ENCODE peak calls at places on chromosomes 2 and 18, in seven cellular contexts. S, R, F, M, T, B and C are unnamed samples.

GRCh38 chr2:72738096-72738495 is 87.7 kb downstream of the EXOC6B start:
- DNase-seq in M (no peak), F (no peak), T (no peak), S (no peak), B (no peak), R (no peak), C (no peak)

GRCh38 chr2:68463287-68463877 is 3.7 kb downstream of the FBXO48 start:
- DNase-seq in M (no peak), F (peak), T (peak), B (no peak), S (peak), R (peak), C (peak)

GRCh38 chr2:211867845-211868361 is 670.7 kb downstream of the ERBB4 start:
- DNase-seq in T (no peak), R (no peak), B (no peak), F (no peak), S (no peak), M (no peak), C (no peak)

GRCh38 chr2:3296182-3296972 is 81.2 kb downstream of the EIPR1 start:
- DNase-seq in R (no peak), S (no peak), F (no peak), M (no peak), T (no peak), B (no peak), C (no peak)

GRCh38 chr18:80166725-80167124 is 57.7 kb downstream of the ADNP2 start:
- DNase-seq in F (no peak), M (no peak), B (no peak), R (no peak), T (no peak), S (no peak), C (no peak)

GRCh38 chr2:608711-609110 is 68.5 kb downstream of the TMEM18 start:
- DNase-seq in S (no peak), M (no peak), R (no peak), T (no peak), F (no peak), B (no peak), C (no peak)

GRCh38 chr2:218877891-218878290 is 2.8 kb upstream of the WNT10A start:
- DNase-seq in M (no peak), F (no peak), T (no peak), S (no peak), R (no peak), B (no peak), C (no peak)

GRCh38 chr2:218387369-218388194 is 5.5 kb downstream of the SLC11A1 start:
- DNase-seq in M (no peak), F (no peak), B (no peak), R (no peak), S (peak), T (peak), C (no peak)

GRCh38 chr2:62934501-62934900 is 116.1 kb upstream of the OTX1 start:
- DNase-seq in T (no peak), B (no peak), S (no peak), F (no peak), M (no peak), R (no peak), C (no peak)

GRCh38 chr2:71932027-71932779 is 215.5 kb downstream of the CYP26B1 start:
- DNase-seq in B (no peak), M (no peak), S (no peak), T (peak), R (no peak), F (peak), C (no peak)

GRCh38 chr2:219575566-219576504 is 3.7 kb downstream of the INHA start:
- DNase-seq in S (peak), F (peak), B (no peak), R (no peak), M (no peak), T (no peak), C (no peak)

GRCh38 chr2:178327516-178327915 is 123.5 kb downstream of the PRKRA start:
- DNase-seq in T (no peak), F (no peak), S (no peak), B (no peak), R (no peak), M (no peak), C (no peak)

GRCh38 chr2:215410932-215411285 is 25.0 kb downstream of the FN1 start:
- DNase-seq in B (no peak), R (peak), M (no peak), S (peak), F (no peak), T (no peak), C (no peak)

GRCh38 chr2:105912081-105912480 is 167.4 kb downstream of the NCK2 start:
- DNase-seq in M (no peak), T (no peak), R (no peak), S (no peak), F (no peak), B (no peak), C (no peak)

GRCh38 chr2:37917281-37918228 is 7.5 kb upstream of the RMDN2 start:
- DNase-seq in T (no peak), R (no peak), S (no peak), B (no peak), F (no peak), M (no peak), C (no peak)

GRCh38 chr2:195695002-195695631 is 38.1 kb downstream of the SLC39A10 start:
- DNase-seq in T (no peak), R (no peak), S (no peak), M (peak), B (no peak), F (no peak), C (no peak)

GRCh38 chr18:55593888-55594287 is 5.9 kb upstream of the TCF4 start:
- DNase-seq in S (no peak), T (no peak), F (no peak), B (no peak), R (no peak), M (no peak), C (no peak)

GRCh38 chr2:190113000-190113399 is 50.5 kb upstream of the MSTN start:
- DNase-seq in S (no peak), R (no peak), T (no peak), M (no peak), B (no peak), F (no peak), C (no peak)

GRCh38 chr2:101734511-101735165 is 37.1 kb downstream of the MAP4K4 start:
- DNase-seq in R (no peak), B (no peak), T (no peak), M (no peak), F (no peak), S (no peak), C (no peak)

GRCh38 chr2:237305579-237305978 is 108.4 kb downstream of the COL6A3 start:
- DNase-seq in F (no peak), B (no peak), M (no peak), T (no peak), S (no peak), R (no peak), C (no peak)

GRCh38 chr2:70668911-70669310 is 99.1 kb downstream of the ADD2 start:
- DNase-seq in M (no peak), T (no peak), B (no peak), S (no peak), F (no peak), R (no peak), C (no peak)

GRCh38 chr2:224946911-224947310 is 95.4 kb downstream of the DOCK10 start:
- DNase-seq in S (no peak), T (no peak), R (no peak), B (no peak), F (no peak), M (no peak), C (no peak)

GRCh38 chr2:130744287-130745117 is 10.8 kb upstream of the AMER3 start:
- DNase-seq in M (no peak), B (no peak), R (no peak), F (no peak), S (peak), T (peak), C (no peak)

GRCh38 chr18:2932247-2933181 is 80.4 kb downstream of the LPIN2 start:
- DNase-seq in B (peak), F (peak), T (peak), S (peak), M (no peak), R (peak), C (no peak)

GRCh38 chr18:57435851-57436192 is 648 bp downstream of the ONECUT2 start:
- DNase-seq in T (peak), F (no peak), S (no peak), R (no peak), M (no peak), B (no peak), C (no peak)

GRCh38 chr2:112021781-112022231 is 33.3 kb upstream of the TMEM87B start:
- DNase-seq in T (no peak), F (peak), R (no peak), B (no peak), S (no peak), M (no peak), C (no peak)

GRCh38 chr2:222864296-222864695 is 3.5 kb downstream of the ACSL3 start:
- DNase-seq in B (no peak), F (no peak), R (no peak), M (no peak), S (peak), T (no peak), C (no peak)

GRCh38 chr18:36783792-36784191 is 45.0 kb downstream of the TPGS2 start:
- DNase-seq in F (no peak), S (no peak), M (no peak), R (no peak), T (no peak), B (no peak), C (no peak)

GRCh38 chr18:3454365-3455089 is 4.6 kb downstream of the TGIF1 start:
- DNase-seq in B (peak), M (no peak), S (peak), F (peak), T (peak), R (no peak), C (no peak)

GRCh38 chr2:43950383-43951008 is 45.3 kb downstream of the LRPPRC start:
- DNase-seq in R (peak), T (peak), S (peak), B (no peak), M (no peak), F (no peak), C (peak)

GRCh38 chr2:196291873-196292800 is 120.8 kb upstream of the STK17B start:
- DNase-seq in F (no peak), R (peak), T (no peak), S (peak), M (no peak), B (no peak), C (peak)

GRCh38 chr2:9984861-9985480 is 33.5 kb downstream of the GRHL1 start:
- DNase-seq in S (no peak), R (no peak), M (no peak), F (no peak), B (no peak), T (no peak), C (no peak)

DNA sequence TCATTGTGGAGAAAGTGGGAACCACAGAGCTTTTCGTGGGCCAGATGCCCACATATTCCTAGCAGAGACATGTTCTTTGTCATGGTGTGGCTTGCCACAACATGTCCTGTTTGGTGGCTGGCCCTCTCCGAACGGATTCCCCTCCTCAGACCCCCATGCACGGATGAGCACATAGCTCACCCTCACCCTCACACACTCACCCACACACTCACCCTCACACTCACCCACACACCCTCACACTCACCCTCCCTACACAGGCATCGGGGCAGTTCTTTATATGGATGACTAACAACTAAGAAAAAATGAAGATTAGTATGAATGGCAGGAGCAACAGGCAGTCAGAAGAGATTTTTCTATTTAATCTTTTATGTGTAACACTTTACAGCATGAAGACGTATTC is 149.9 kb downstream of the ZNF236 start:
- DNase-seq in R (no peak), M (no peak), B (no peak), T (no peak), F (no peak), S (no peak), C (no peak)
- TF ChIP-seq JUND in R (no peak), M (no peak), B (no peak), T (no peak), F (no peak), S (no peak), C (no peak)

DNA sequence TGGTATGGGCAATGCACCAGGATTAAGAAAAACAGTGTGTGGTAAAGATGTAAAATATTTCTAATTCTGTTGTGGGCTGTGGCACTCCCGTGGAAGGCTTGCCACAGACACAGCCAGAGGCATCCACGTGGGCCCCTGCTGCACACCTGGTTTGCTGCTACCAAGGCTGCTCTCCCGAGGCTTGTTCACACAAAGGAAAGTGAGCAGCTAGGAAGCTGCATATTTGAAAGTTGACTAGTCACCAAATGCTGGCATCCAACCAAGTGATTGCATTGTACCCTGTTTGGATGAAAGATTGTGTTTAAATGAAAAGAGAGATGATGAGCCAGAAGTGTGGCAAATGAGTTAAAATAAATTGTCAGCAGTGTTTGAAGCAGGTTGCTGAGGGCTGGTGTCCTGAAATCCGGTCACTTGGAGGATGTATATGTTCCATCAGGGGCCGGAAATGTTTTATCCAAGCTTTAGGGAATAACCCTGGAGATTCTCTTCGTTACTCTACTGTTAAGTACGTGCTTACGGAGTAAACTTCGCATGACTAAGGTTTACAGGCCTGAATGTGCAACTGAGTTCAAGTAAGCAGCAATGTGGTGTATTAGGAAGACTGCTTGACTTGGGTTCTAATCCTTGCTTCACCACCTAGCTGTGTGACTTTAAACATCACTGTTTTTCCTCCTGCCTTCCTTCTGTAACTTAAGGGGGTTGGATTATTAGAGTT is 86.1 kb downstream of the MSH2 start:
- DNase-seq in R (peak), S (peak), M (no peak), T (no peak), B (no peak), F (no peak), C (no peak)
- TF ChIP-seq JUND in R (peak), S (no peak), M (no peak), T (peak), B (no peak), F (no peak), C (no peak)

GRCh38 chr2:161223139-161223732 is 63.0 kb downstream of the TANK start:
- DNase-seq in S (peak), B (no peak), F (peak), T (no peak), M (no peak), R (peak), C (peak)
- TF ChIP-seq JUND in S (no peak), B (no peak), F (no peak), T (no peak), M (no peak), R (no peak), C (no peak)

GRCh38 chr2:39486071-39486470 is 49.0 kb upstream of the MAP4K3 start:
- DNase-seq in T (no peak), F (no peak), M (no peak), R (no peak), B (no peak), S (no peak), C (no peak)
- TF ChIP-seq JUND in T (no peak), F (no peak), M (no peak), R (no peak), B (no peak), S (no peak), C (no peak)

GRCh38 chr2:7835693-7836680 is 845.9 kb upstream of the ID2 start:
- DNase-seq in B (peak), R (no peak), S (peak), M (no peak), T (no peak), F (no peak), C (no peak)
- TF ChIP-seq JUND in B (no peak), R (no peak), S (no peak), M (no peak), T (no peak), F (no peak), C (no peak)

GRCh38 chr2:206004004-206004693 is 81.8 kb downstream of the INO80D start:
- DNase-seq in M (peak), R (peak), B (no peak), S (peak), F (peak), T (peak), C (peak)
- TF ChIP-seq JUND in M (no peak), R (no peak), B (no peak), S (no peak), F (no peak), T (no peak), C (no peak)

DNA sequence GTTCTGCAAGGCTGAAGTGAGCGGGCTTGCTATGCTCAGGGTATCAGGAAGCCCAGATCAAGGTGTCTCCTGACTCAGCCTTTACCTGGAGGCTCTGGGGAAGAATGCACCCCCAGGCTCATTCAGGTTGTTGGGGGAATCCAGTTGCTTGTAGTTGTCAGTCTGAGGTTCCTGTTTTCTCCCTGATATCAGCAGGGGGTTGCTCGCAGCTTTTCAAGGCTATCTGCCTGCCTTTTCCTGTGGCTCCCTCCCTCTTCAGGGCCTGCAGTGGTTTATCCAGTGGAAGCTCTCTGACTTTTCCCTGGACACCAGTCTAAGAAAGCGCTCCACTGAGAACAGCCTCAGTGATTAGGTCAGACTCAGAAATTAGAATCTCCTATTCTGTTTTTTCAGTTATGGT is 116.6 kb downstream of the PTPRM start:
- DNase-seq in B (no peak), S (no peak), F (no peak), T (no peak), R (no peak), M (peak), C (no peak)
- TF ChIP-seq JUND in B (no peak), S (no peak), F (no peak), T (no peak), R (no peak), M (no peak), C (no peak)